ENCODE peak calls at places on chromosomes 1 and 21, in eight cellular contexts. V is body of pancreas; U is NCI-H1417; M is stimulated activated CD4-positive, alpha-beta T cell treated with anti-CD3 and anti-CD28 coated beads, Interleukin-2, amount 100 ng/mL, for 24 hours; B is activated T-helper 1 cell treated with Interleukin-2 at 50 U/mL for 16 hours; L is stimulated activated effector memory CD8-positive, alpha-beta T cell treated with anti-CD3 and anti-CD28 coated beads, Interleukin-12 subunit alpha, Interleukin-12 subunit beta, amount 100 ng/mL, for 72 hours; Z is activated T-cell treated with anti-CD3 and anti-CD28 coated beads for 24 hours; Y is ovary. T is an unnamed sample.
A peak's percentile ranks its signal among the peaks of the same experiment; 100 is the strongest.

GRCh38 chr21:35226960-35227741 is 178.0 kb upstream of the RUNX1 start:
- DNase-seq in V (no peak), U (peak; percentile 92), M (peak; percentile 34), B (peak; percentile 18), L (no peak), Z (peak; percentile 33), Y (no peak), T (no peak)

GRCh38 chr1:227542153-227543120 is 20.9 kb upstream of the ZNF678 start:
- DNase-seq in V (peak; percentile 89), U (peak; percentile 59), M (peak; percentile 91), B (peak; percentile 86), L (peak; percentile 96), Z (peak; percentile 87), Y (peak; percentile 84), T (peak; percentile 91)

GRCh38 chr21:14325575-14325974 is 57.4 kb downstream of the HSPA13 start:
- DNase-seq in V (no peak), U (no peak), M (no peak), B (no peak), L (no peak), Z (no peak), Y (no peak), T (no peak)

GRCh38 chr1:231214918-231215675 is 25.9 kb upstream of the GNPAT start:
- DNase-seq in V (no peak), U (no peak), M (no peak), B (no peak), L (no peak), Z (no peak), Y (no peak), T (no peak)

GRCh38 chr1:87826639-87827345 is 498.1 kb downstream of the LMO4 start:
- DNase-seq in V (no peak), U (no peak), M (no peak), B (no peak), L (no peak), Z (no peak), Y (peak; percentile 48), T (peak; percentile 54)

GRCh38 chr1:167216809-167217208 is 3.9 kb upstream of the POU2F1 start:
- DNase-seq in V (no peak), U (no peak), M (no peak), B (no peak), L (no peak), Z (no peak), Y (no peak), T (no peak)

GRCh38 chr1:88847618-88848017 is 43.7 kb downstream of the GTF2B start:
- DNase-seq in V (no peak), U (no peak), M (no peak), B (no peak), L (no peak), Z (no peak), Y (no peak), T (no peak)

GRCh38 chr1:224668991-224669390 is 52.9 kb downstream of the CNIH3 start:
- DNase-seq in V (peak; percentile 30), U (no peak), M (no peak), B (no peak), L (no peak), Z (no peak), Y (no peak), T (peak; percentile 23)

GRCh38 chr1:17274186-17275170 is 25.6 kb downstream of the PADI3 start:
- DNase-seq in V (peak; percentile 40), U (peak; percentile 16), M (peak; percentile 65), B (no peak), L (peak; percentile 26), Z (no peak), Y (no peak), T (peak; percentile 35)

GRCh38 chr1:209569445-209570207 is 13.9 kb upstream of the CAMK1G start:
- DNase-seq in V (peak; percentile 84), U (peak; percentile 80), M (peak; percentile 86), B (peak; percentile 51), L (peak; percentile 53), Z (peak; percentile 64), Y (peak; percentile 81), T (peak; percentile 93)

GRCh38 chr1:54355931-54356679 is 50.1 kb downstream of the SSBP3 start:
- DNase-seq in V (peak; percentile 39), U (no peak), M (peak; percentile 26), B (no peak), L (no peak), Z (no peak), Y (no peak), T (peak; percentile 60)

GRCh38 chr1:78699813-78700212 is 50.2 kb downstream of the IFI44 start:
- DNase-seq in V (no peak), U (no peak), M (no peak), B (no peak), L (no peak), Z (no peak), Y (no peak), T (no peak)

GRCh38 chr1:212247987-212248386 is 37.2 kb upstream of the PPP2R5A start:
- DNase-seq in V (no peak), U (no peak), M (no peak), B (no peak), L (no peak), Z (no peak), Y (no peak), T (peak; percentile 41)